ENCODE peak calls at places on chromosome 6, in four cellular contexts. Q is uterus; E is K562; L is effector memory CD4-positive, alpha-beta T cell. K is an unnamed sample.

GRCh38 chr6:56671651-56672461 is 29.2 kb upstream of the DST start:
- DNase-seq in Q (peak; percentile 24), E (no peak), L (no peak), K (no peak)

GRCh38 chr6:111013144-111013905 is 31.5 kb downstream of the RPF2 start:
- DNase-seq in Q (no peak), L (no peak), E (no peak), K (no peak)

GRCh38 chr6:131027326-131027725 is 35.7 kb downstream of the EPB41L2 start:
- DNase-seq in L (no peak), Q (no peak), E (no peak), K (no peak)

GRCh38 chr6:133241088-133241900 is at the start of gene EYA4:
- DNase-seq in E (no peak), Q (no peak), L (no peak), K (no peak)

GRCh38 chr6:129747588-129748112 is 37.7 kb upstream of the ARHGAP18 start:
- DNase-seq in E (no peak), L (no peak), Q (no peak), K (no peak)

GRCh38 chr6:79762370-79762769 is 131.2 kb downstream of the SH3BGRL2 start:
- DNase-seq in L (no peak), E (no peak), Q (no peak), K (no peak)

GRCh38 chr6:132797975-132798819 is at the start of gene SLC18B1:
- DNase-seq in E (peak; percentile 82), Q (peak; percentile 51), L (peak; percentile 36), K (peak; percentile 47)

GRCh38 chr6:121645100-121645745 is 209.8 kb downstream of the GJA1 start:
- DNase-seq in E (no peak), L (no peak), Q (no peak), K (no peak)

GRCh38 chr6:89145461-89145961 is 344 bp upstream of the PM20D2 start:
- DNase-seq in E (no peak), L (no peak), Q (no peak), K (no peak)

GRCh38 chr6:53148684-53149083 is at the start of gene GCM1:
- DNase-seq in L (no peak), E (no peak), Q (no peak), K (no peak)

GRCh38 chr6:135088232-135088760 is 33.7 kb upstream of the HBS1L start:
- DNase-seq in L (no peak), Q (no peak), E (no peak), K (no peak)

GRCh38 chr6:109050012-109050411 is 44.6 kb downstream of the SESN1 start:
- DNase-seq in E (no peak), L (no peak), Q (no peak), K (no peak)

GRCh38 chr6:52672422-52673025 is 1.6 kb downstream of the TMEM14A start:
- DNase-seq in L (no peak), E (peak; percentile 20), Q (no peak), K (no peak)

GRCh38 chr6:158013904-158014504 is 32.3 kb downstream of the SYNJ2 start:
- DNase-seq in E (no peak), Q (no peak), L (no peak), K (no peak)

DNA sequence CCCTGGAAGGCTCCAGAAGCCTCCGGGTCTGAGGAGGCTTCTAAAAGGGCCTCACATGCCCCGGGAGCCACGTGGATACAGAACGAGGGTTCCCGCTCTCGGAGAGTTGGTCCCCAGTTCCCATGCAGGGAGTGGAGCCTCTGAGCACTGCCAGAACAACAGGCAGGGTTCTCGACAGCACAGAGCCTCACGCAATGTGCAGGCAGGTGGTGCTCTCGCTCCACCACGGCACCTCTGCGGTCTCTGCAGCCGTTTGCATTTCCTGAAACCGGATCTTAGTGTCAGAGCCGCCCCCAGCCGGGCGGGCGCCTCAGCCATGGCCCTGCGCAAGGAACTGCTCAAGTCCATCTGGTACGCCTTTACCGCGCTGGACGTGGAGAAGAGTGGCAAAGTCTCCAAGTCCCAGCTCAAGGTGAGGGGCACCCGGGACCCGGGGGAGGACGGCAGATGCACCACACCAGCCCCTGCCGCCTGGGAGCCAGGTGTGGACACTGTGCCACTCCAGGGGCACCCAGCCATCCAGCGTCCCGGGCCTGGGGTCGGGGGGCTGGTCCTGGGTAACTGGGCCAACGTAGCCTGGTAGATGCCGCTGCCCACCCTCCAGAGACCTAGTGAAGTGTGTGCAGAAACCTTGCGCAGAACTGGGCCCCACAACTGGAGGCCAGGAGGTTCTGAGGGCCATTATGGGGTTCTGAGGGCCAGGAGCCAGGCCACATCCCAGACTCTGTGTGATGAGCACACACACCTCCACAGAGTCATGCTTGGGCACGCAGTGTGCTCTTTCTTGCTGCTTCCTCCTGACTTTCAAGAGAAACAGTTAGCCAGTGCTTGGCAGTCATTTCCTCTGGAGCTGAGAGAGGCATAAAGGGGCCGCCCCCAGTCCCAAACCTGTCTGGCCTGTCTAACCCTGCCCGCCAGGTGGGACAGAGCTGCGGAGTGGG is at the start of gene DEF6:
- DNase-seq in Q (peak; percentile 79), L (peak; percentile 81), E (peak; percentile 95), K (no peak)
- H3K27ac ChIP-seq in Q (peak within 1 kb of the TSS; percentile 23), L (peak within 1 kb of the TSS; percentile 94), E (peak within 1 kb of the TSS; percentile 81), K (no peak within 1 kb of the TSS)

DNA sequence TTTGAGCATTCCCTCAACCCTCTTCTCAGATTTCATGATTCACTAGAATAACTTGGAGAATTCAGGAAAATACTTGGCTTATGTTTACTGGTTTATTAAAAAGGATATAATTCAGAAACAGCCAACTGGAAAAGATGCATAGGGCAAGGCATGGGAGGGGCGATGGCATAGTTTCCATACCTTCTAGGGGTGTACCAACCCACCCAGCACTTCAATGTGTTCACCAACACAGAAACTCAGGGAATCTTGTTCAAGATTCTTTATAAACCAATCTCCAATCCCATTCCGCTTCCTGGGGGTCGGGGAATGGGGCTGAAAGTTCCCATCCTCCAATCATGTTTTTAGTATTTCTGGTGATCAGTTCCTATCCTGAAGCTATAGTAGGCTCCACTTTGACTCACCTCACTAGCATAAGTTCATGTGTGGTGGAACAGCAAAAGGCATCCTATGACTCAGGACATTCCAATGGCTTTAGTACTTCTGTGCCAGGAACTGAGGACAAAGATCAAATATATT is 164.4 kb downstream of the SIM1 start:
- DNase-seq in Q (no peak), L (no peak), E (no peak), K (peak; percentile 91)
- H3K4me1 ChIP-seq in Q (no peaks in the 10 kb centered on the region), L (no peaks in the 10 kb centered on the region), E (no peaks in the 10 kb centered on the region), K (peaks cover 40% of the 10 kb centered on the region)

DNA sequence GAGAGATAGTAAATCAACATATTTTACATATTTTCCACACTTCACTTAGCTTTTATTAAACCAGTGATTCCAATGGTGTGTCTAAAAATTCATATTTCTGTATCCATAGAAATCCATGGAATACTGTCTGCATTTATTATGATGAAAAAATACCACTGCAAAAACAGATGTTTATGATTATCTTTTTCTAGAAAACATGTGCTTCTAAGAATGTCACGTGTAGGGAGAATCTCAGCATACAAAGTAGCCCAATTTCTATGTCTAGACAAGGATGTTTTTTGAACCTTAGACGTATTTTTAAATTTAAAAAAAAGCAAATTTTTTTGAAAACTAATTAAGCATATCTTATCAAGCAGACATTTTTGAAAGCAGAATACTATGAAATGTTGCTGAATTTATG is 622.4 kb downstream of the TENT5A start:
- DNase-seq in L (no peak), Q (no peak), E (no peak), K (no peak)
- H3K4me3 ChIP-seq in L (no peak overlapping the region), Q (no peak overlapping the region), E (no peak overlapping the region), K (no peak overlapping the region)

GRCh38 chr6:139117734-139118133 is 17.1 kb upstream of the HECA start:
- DNase-seq in L (no peak), Q (no peak), E (no peak), K (no peak)
- H3K27ac ChIP-seq in L (no peak overlapping the region), Q (no peak overlapping the region), E (no peak overlapping the region), K (no peak overlapping the region)

DNA sequence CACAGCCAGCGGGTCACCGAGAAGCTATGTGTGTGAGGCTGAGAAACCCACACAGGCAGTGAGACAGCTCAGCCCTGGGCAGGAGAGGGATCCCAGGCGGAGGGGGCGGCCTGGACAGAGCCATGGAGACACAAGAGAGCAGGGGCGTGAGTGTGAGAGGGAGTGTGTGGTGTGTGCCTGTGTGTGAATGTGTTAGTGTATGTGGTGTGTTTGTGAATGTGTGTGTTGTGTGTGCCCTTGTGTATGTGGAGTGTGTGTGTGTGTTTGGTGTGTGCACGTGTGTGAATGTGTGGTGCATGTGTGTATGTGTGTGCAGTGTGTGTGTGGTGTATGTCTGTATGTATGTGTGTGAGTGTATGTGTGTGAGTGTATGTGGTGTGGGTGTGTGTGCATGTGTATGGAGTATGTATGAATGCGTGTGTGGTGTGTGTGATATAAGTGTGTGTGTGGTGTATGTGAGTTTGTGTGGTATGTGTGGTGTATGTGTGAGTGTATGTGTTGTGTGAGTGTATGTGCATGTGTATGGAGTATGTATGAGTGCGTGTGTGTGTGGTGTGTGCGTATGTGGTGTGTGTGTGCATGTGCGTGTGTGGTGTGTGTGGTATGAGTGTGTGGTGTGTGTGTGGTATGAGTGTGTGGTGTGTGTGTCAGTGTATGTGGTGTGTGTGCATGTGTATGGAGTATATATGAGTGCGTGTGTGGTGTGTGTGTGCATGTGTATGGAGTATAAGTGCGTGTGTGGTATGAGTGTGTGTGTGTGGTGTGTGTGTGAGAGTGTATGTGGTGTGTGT is 175.3 kb upstream of the AFDN start:
- DNase-seq in L (no peak), E (no peak), Q (no peak), K (no peak)
- H3K4me1 ChIP-seq in L (no peaks in the 10 kb centered on the region), E (no peaks in the 10 kb centered on the region), Q (no peaks in the 10 kb centered on the region), K (peaks cover 11% of the 10 kb centered on the region)

DNA sequence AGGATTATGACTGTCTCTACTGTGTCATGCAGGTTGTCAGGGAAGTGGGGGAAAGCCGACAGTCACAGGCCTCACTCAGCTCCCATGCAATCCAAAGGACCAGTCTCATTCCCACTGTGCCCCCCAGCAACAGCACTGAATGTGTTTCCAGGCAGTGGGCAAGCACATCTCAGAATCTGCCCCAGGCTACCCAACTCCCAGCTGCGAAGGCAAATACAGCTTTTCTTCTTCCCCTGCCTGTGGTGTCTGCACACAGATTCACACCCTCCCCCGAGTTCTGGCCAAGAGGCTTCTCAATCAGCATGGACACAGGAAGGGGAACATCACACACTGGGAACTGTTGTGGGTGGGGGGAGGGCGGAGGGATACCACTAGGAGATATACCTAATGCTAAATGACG is 75.3 kb downstream of the SNAP91 start:
- DNase-seq in Q (no peak), L (no peak), E (no peak), K (no peak)
- H3K4me3 ChIP-seq in Q (no peak overlapping the region), L (no peak overlapping the region), E (no peak overlapping the region), K (no peak overlapping the region)

K was measured in SJSA1.